ENCODE peak calls at places on chromosomes 6 and 20, in six cellular contexts. One of them, this sample, is unnamed.

GRCh38 chr20:31845300-31845863 is at the start of gene FOXS1:
- DNase-seq in left ventricle myocardium inferior: peak; percentile 60
- DNase-seq in RWPE2: peak; percentile 84
- DNase-seq in ovary: peak; percentile 51
- DNase-seq in ascending aorta: peak; percentile 60
- DNase-seq in CD8-positive, alpha-beta T cell: no peak
- DNase-seq in this sample: peak; percentile 79

GRCh38 chr6:139632798-139633197 is 258.4 kb upstream of the CITED2 start:
- DNase-seq in left ventricle myocardium inferior: no peak
- DNase-seq in RWPE2: no peak
- DNase-seq in ovary: no peak
- DNase-seq in ascending aorta: no peak
- DNase-seq in CD8-positive, alpha-beta T cell: no peak
- DNase-seq in this sample: no peak

GRCh38 chr6:89987140-89987539 is 92.9 kb downstream of the GJA10 start:
- DNase-seq in left ventricle myocardium inferior: no peak
- DNase-seq in RWPE2: no peak
- DNase-seq in ovary: no peak
- DNase-seq in ascending aorta: no peak
- DNase-seq in CD8-positive, alpha-beta T cell: no peak
- DNase-seq in this sample: no peak

GRCh38 chr6:43836507-43836906 is 66.5 kb downstream of the VEGFA start:
- DNase-seq in left ventricle myocardium inferior: no peak
- DNase-seq in RWPE2: no peak
- DNase-seq in ovary: no peak
- DNase-seq in ascending aorta: no peak
- DNase-seq in CD8-positive, alpha-beta T cell: no peak
- DNase-seq in this sample: no peak

GRCh38 chr6:108584323-108584722 is 23.6 kb downstream of the FOXO3 start:
- DNase-seq in left ventricle myocardium inferior: no peak
- DNase-seq in RWPE2: no peak
- DNase-seq in ovary: no peak
- DNase-seq in ascending aorta: no peak
- DNase-seq in CD8-positive, alpha-beta T cell: no peak
- DNase-seq in this sample: no peak

GRCh38 chr6:41449399-41450245 is 96.6 kb upstream of the FOXP4 start:
- DNase-seq in left ventricle myocardium inferior: no peak
- DNase-seq in RWPE2: no peak
- DNase-seq in ovary: peak; percentile 56
- DNase-seq in ascending aorta: no peak
- DNase-seq in CD8-positive, alpha-beta T cell: no peak
- DNase-seq in this sample: no peak

GRCh38 chr6:41736207-41736710 is 851 bp upstream of the TFEB start:
- DNase-seq in left ventricle myocardium inferior: no peak
- DNase-seq in RWPE2: no peak
- DNase-seq in ovary: no peak
- DNase-seq in ascending aorta: no peak
- DNase-seq in CD8-positive, alpha-beta T cell: no peak
- DNase-seq in this sample: peak; percentile 39

GRCh38 chr20:1163653-1164052 is 21.1 kb downstream of the TMEM74B start:
- DNase-seq in left ventricle myocardium inferior: no peak
- DNase-seq in RWPE2: no peak
- DNase-seq in ovary: no peak
- DNase-seq in ascending aorta: no peak
- DNase-seq in CD8-positive, alpha-beta T cell: no peak
- DNase-seq in this sample: no peak

GRCh38 chr20:12906401-12906800 is 102.4 kb upstream of the SPTLC3 start:
- DNase-seq in left ventricle myocardium inferior: no peak
- DNase-seq in RWPE2: no peak
- DNase-seq in ovary: no peak
- DNase-seq in ascending aorta: no peak
- DNase-seq in CD8-positive, alpha-beta T cell: no peak
- DNase-seq in this sample: no peak

GRCh38 chr20:3712279-3712873 is at the start of gene SIGLEC1:
- DNase-seq in left ventricle myocardium inferior: peak; percentile 70
- DNase-seq in RWPE2: no peak
- DNase-seq in ovary: no peak
- DNase-seq in ascending aorta: peak; percentile 46
- DNase-seq in CD8-positive, alpha-beta T cell: no peak
- DNase-seq in this sample: no peak

GRCh38 chr6:112150363-112150762 is 63.0 kb downstream of the FAM229B start:
- DNase-seq in left ventricle myocardium inferior: no peak
- DNase-seq in RWPE2: no peak
- DNase-seq in ovary: no peak
- DNase-seq in ascending aorta: no peak
- DNase-seq in CD8-positive, alpha-beta T cell: no peak
- DNase-seq in this sample: no peak

GRCh38 chr6:143015300-143015706 is 45.4 kb upstream of the AIG1 start:
- DNase-seq in left ventricle myocardium inferior: no peak
- DNase-seq in RWPE2: no peak
- DNase-seq in ovary: no peak
- DNase-seq in ascending aorta: no peak
- DNase-seq in CD8-positive, alpha-beta T cell: no peak
- DNase-seq in this sample: no peak

GRCh38 chr6:26273673-26274595 is 91.1 kb upstream of the BTN3A2 start:
- DNase-seq in left ventricle myocardium inferior: no peak
- DNase-seq in RWPE2: no peak
- DNase-seq in ovary: no peak
- DNase-seq in ascending aorta: no peak
- DNase-seq in CD8-positive, alpha-beta T cell: no peak
- DNase-seq in this sample: no peak

GRCh38 chr6:159853735-159854134 is 37.1 kb upstream of the MAS1 start:
- DNase-seq in left ventricle myocardium inferior: no peak
- DNase-seq in RWPE2: no peak
- DNase-seq in ovary: no peak
- DNase-seq in ascending aorta: no peak
- DNase-seq in CD8-positive, alpha-beta T cell: no peak
- DNase-seq in this sample: no peak

DNA sequence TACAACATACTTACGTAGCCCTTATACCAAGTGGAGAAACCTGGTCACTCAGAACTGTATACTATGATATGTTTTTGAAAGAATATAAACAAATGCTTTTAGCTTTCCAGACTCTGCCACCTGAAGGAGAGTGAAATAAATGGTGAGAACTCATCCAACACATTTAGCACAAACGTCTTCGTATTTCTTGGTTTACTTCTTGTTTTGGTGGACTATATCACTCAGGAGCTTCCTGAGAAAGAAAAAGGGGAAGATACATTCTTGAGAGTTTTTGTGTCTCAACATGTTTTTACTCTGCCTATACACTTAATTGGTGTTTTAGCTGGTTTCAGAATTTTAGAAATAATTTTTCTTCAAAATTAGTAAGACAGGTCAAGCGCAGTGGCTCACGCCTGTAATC is 19.4 kb upstream of the CTAGE9 start:
- DNase-seq in left ventricle myocardium inferior: no peak
- DNase-seq in RWPE2: no peak
- DNase-seq in ovary: no peak
- DNase-seq in ascending aorta: no peak
- DNase-seq in CD8-positive, alpha-beta T cell: no peak
- DNase-seq in this sample: no peak
- H3K36me3 ChIP-seq in left ventricle myocardium inferior: no peaks in the 10 kb centered on the region
- H3K36me3 ChIP-seq in RWPE2: no peaks in the 10 kb centered on the region
- H3K36me3 ChIP-seq in ovary: no peaks in the 10 kb centered on the region
- H3K36me3 ChIP-seq in ascending aorta: no peaks in the 10 kb centered on the region
- H3K36me3 ChIP-seq in CD8-positive, alpha-beta T cell: no peaks in the 10 kb centered on the region
- H3K36me3 ChIP-seq in this sample: no peaks in the 10 kb centered on the region

GRCh38 chr20:25601659-25602058 is 16.3 kb upstream of the NINL start:
- DNase-seq in left ventricle myocardium inferior: no peak
- DNase-seq in RWPE2: no peak
- DNase-seq in ovary: no peak
- DNase-seq in ascending aorta: no peak
- DNase-seq in CD8-positive, alpha-beta T cell: no peak
- DNase-seq in this sample: no peak

GRCh38 chr20:25608774-25609173 is 15.0 kb downstream of the NANP start:
- DNase-seq in left ventricle myocardium inferior: no peak
- DNase-seq in RWPE2: no peak
- DNase-seq in ovary: no peak
- DNase-seq in ascending aorta: no peak
- DNase-seq in CD8-positive, alpha-beta T cell: no peak
- DNase-seq in this sample: no peak

GRCh38 chr20:25605146-25605545 is 18.7 kb downstream of the NANP start:
- DNase-seq in left ventricle myocardium inferior: no peak
- DNase-seq in RWPE2: no peak
- DNase-seq in ovary: no peak
- DNase-seq in ascending aorta: no peak
- DNase-seq in CD8-positive, alpha-beta T cell: no peak
- DNase-seq in this sample: no peak

GRCh38 chr20:25604611-25605010 is 19.2 kb downstream of the NANP start:
- DNase-seq in left ventricle myocardium inferior: no peak
- DNase-seq in RWPE2: no peak
- DNase-seq in ovary: no peak
- DNase-seq in ascending aorta: no peak
- DNase-seq in CD8-positive, alpha-beta T cell: no peak
- DNase-seq in this sample: no peak

DNA sequence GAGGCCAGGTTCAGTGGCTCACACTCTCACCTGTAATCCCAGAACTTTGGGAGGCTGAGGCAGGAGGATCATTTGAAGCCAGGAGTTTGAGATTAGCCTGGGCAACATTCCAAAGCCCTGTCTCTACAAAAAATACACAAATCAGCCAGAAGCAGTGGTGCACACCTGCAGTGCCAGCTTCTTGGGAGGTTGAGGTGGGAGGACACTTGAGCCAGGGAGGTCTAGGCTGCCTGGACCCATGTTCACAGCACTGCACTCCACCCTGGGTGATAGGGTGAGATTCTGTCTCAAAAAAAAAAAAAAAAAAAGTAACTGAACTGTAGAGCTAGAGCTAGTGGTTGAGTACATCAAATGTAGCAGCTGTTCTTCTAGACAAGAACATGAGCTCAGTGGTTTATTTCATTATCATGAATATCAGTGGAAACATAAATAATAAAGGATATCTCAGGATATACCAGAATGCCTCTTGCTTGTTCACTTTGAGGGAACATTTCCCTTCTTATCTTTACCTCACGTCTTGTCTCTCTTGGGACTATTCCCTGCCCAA is 17.6 kb downstream of the NANP start:
- DNase-seq in left ventricle myocardium inferior: no peak
- DNase-seq in RWPE2: no peak
- DNase-seq in ovary: no peak
- DNase-seq in ascending aorta: no peak
- DNase-seq in CD8-positive, alpha-beta T cell: no peak
- DNase-seq in this sample: no peak
- H3K27ac ChIP-seq in left ventricle myocardium inferior: no peak overlapping the region
- H3K27ac ChIP-seq in RWPE2: no peak overlapping the region
- H3K27ac ChIP-seq in ovary: no peak overlapping the region
- H3K27ac ChIP-seq in ascending aorta: no peak overlapping the region
- H3K27ac ChIP-seq in CD8-positive, alpha-beta T cell: no peak overlapping the region
- H3K27ac ChIP-seq in this sample: no peak overlapping the region

GRCh38 chr6:35362200-35362599 is 19.8 kb downstream of the PPARD start:
- DNase-seq in left ventricle myocardium inferior: no peak
- DNase-seq in RWPE2: no peak
- DNase-seq in ovary: no peak
- DNase-seq in ascending aorta: no peak
- DNase-seq in CD8-positive, alpha-beta T cell: no peak
- DNase-seq in this sample: no peak
- H3K36me3 ChIP-seq in left ventricle myocardium inferior: no peaks in the 10 kb centered on the region
- H3K36me3 ChIP-seq in RWPE2: no peaks in the 10 kb centered on the region
- H3K36me3 ChIP-seq in ovary: no peaks in the 10 kb centered on the region
- H3K36me3 ChIP-seq in ascending aorta: no peaks in the 10 kb centered on the region
- H3K36me3 ChIP-seq in CD8-positive, alpha-beta T cell: peaks cover 4% of the 10 kb centered on the region
- H3K36me3 ChIP-seq in this sample: no peaks in the 10 kb centered on the region

GRCh38 chr6:106128981-106129761 is 43.0 kb downstream of the PRDM1 start:
- DNase-seq in left ventricle myocardium inferior: no peak
- DNase-seq in RWPE2: no peak
- DNase-seq in ovary: no peak
- DNase-seq in ascending aorta: no peak
- DNase-seq in CD8-positive, alpha-beta T cell: no peak
- DNase-seq in this sample: no peak
- H3K27ac ChIP-seq in left ventricle myocardium inferior: no peak overlapping the region
- H3K27ac ChIP-seq in RWPE2: peak overlapping the region; percentile 58
- H3K27ac ChIP-seq in ovary: no peak overlapping the region
- H3K27ac ChIP-seq in ascending aorta: no peak overlapping the region
- H3K27ac ChIP-seq in CD8-positive, alpha-beta T cell: no peak overlapping the region
- H3K27ac ChIP-seq in this sample: no peak overlapping the region

DNA sequence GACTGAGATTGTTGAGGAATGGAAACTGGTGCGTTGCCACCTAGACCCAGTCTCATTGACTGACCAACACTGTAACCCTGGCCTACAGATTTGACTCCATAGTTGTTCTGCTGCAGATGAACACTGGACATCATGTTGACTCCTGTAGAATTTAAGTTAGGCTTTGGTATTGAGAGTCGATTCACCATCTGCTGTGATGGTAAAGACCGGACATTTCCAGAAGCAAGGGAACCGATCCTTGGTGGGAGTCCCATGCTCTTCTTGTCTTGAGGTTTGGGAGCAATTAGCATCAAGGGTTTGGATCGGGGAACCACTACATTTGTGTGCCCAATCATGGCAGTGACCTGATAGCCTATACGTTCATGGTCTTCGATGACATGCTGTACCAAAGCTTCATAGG is 37.6 kb downstream of the ADNP start:
- DNase-seq in left ventricle myocardium inferior: no peak
- DNase-seq in RWPE2: no peak
- DNase-seq in ovary: no peak
- DNase-seq in ascending aorta: no peak
- DNase-seq in CD8-positive, alpha-beta T cell: no peak
- DNase-seq in this sample: no peak
- H3K36me3 ChIP-seq in left ventricle myocardium inferior: peaks cover 80% of the 10 kb centered on the region
- H3K36me3 ChIP-seq in RWPE2: peaks cover 96% of the 10 kb centered on the region
- H3K36me3 ChIP-seq in ovary: no peaks in the 10 kb centered on the region
- H3K36me3 ChIP-seq in ascending aorta: peaks cover 63% of the 10 kb centered on the region
- H3K36me3 ChIP-seq in CD8-positive, alpha-beta T cell: peaks cover 46% of the 10 kb centered on the region
- H3K36me3 ChIP-seq in this sample: peaks cover 38% of the 10 kb centered on the region

GRCh38 chr6:52994789-52995078 is 350 bp downstream of the GSTA4 start:
- DNase-seq in left ventricle myocardium inferior: peak; percentile 27
- DNase-seq in RWPE2: no peak
- DNase-seq in ovary: peak; percentile 45
- DNase-seq in ascending aorta: no peak
- DNase-seq in CD8-positive, alpha-beta T cell: peak; percentile 33
- DNase-seq in this sample: no peak

GRCh38 chr6:52995913-52996685 is 1.0 kb upstream of the GSTA4 start:
- DNase-seq in left ventricle myocardium inferior: peak; percentile 34
- DNase-seq in RWPE2: no peak
- DNase-seq in ovary: peak; percentile 61
- DNase-seq in ascending aorta: no peak
- DNase-seq in CD8-positive, alpha-beta T cell: peak; percentile 27
- DNase-seq in this sample: peak; percentile 73

GRCh38 chr6:52992980-52993379 is 2.1 kb downstream of the GSTA4 start:
- DNase-seq in left ventricle myocardium inferior: no peak
- DNase-seq in RWPE2: no peak
- DNase-seq in ovary: no peak
- DNase-seq in ascending aorta: no peak
- DNase-seq in CD8-positive, alpha-beta T cell: no peak
- DNase-seq in this sample: no peak

GRCh38 chr6:52994031-52994788 is 874 bp downstream of the GSTA4 start:
- DNase-seq in left ventricle myocardium inferior: peak; percentile 35
- DNase-seq in RWPE2: no peak
- DNase-seq in ovary: peak; percentile 40
- DNase-seq in ascending aorta: no peak
- DNase-seq in CD8-positive, alpha-beta T cell: no peak
- DNase-seq in this sample: peak; percentile 47

GRCh38 chr6:52993461-52993860 is 1.6 kb downstream of the GSTA4 start:
- DNase-seq in left ventricle myocardium inferior: no peak
- DNase-seq in RWPE2: no peak
- DNase-seq in ovary: no peak
- DNase-seq in ascending aorta: no peak
- DNase-seq in CD8-positive, alpha-beta T cell: no peak
- DNase-seq in this sample: no peak
- H3K27ac ChIP-seq in left ventricle myocardium inferior: peak overlapping the region; percentile 94
- H3K27ac ChIP-seq in RWPE2: peak overlapping the region; percentile 77
- H3K27ac ChIP-seq in ovary: peak overlapping the region; percentile 73
- H3K27ac ChIP-seq in ascending aorta: peak overlapping the region; percentile 96
- H3K27ac ChIP-seq in CD8-positive, alpha-beta T cell: no peak overlapping the region
- H3K27ac ChIP-seq in this sample: no peak overlapping the region